ENCODE peak calls at places on chromosomes 13 and 19, in seven cellular contexts. H is omental fat pad; F is Peyer's patch; Q is CD4-positive, alpha-beta T cell; G is NB4; T is astrocyte of the spinal cord; I is frontal cortex. M is an unnamed sample.
A peak's percentile ranks its signal among the peaks of the same experiment; 100 is the strongest.

GRCh38 chr13:22076658-22077057 is 405.8 kb downstream of the FGF9 start:
- DNase-seq in H (no peak), G (no peak), I (no peak), F (no peak), Q (no peak), T (no peak), M (no peak)

GRCh38 chr13:106151056-106151699 is 384.3 kb downstream of the EFNB2 start:
- DNase-seq in I (no peak), T (peak; percentile 98), G (no peak), Q (no peak), H (no peak), F (no peak), M (no peak)

GRCh38 chr13:27573265-27573664 is 47.1 kb downstream of the LNX2 start:
- DNase-seq in Q (no peak), I (no peak), H (no peak), T (peak; percentile 52), G (peak; percentile 17), F (no peak), M (no peak)

GRCh38 chr19:3006075-3006767 is 22.9 kb downstream of the TLE2 start:
- DNase-seq in I (no peak), H (no peak), Q (no peak), F (no peak), G (no peak), T (no peak), M (no peak)

GRCh38 chr13:41370736-41371135 is 59.7 kb downstream of the NAA16 start:
- DNase-seq in I (no peak), G (no peak), T (no peak), F (no peak), Q (no peak), H (no peak), M (no peak)

GRCh38 chr13:62973804-62974203 is 1558.2 kb upstream of the PCDH20 start:
- DNase-seq in H (no peak), F (peak; percentile 13), I (no peak), Q (no peak), T (no peak), G (no peak), M (no peak)

GRCh38 chr19:4639531-4640246 is 373 bp downstream of the TNFAIP8L1 start:
- DNase-seq in G (no peak), Q (peak; percentile 36), T (no peak), F (peak; percentile 63), I (no peak), H (no peak), M (no peak)

GRCh38 chr19:29482855-29483640 is 42.7 kb upstream of the VSTM2B start:
- DNase-seq in I (no peak), T (no peak), G (no peak), F (no peak), Q (no peak), H (no peak), M (peak; percentile 24)

GRCh38 chr19:7590256-7590655 is 5.4 kb upstream of the CAMSAP3 start:
- DNase-seq in H (no peak), Q (no peak), F (no peak), G (no peak), T (no peak), I (no peak), M (no peak)

GRCh38 chr19:29810504-29810871 is 1.3 kb upstream of the CCNE1 start:
- DNase-seq in F (no peak), H (no peak), I (no peak), T (no peak), G (peak; percentile 11), Q (no peak), M (no peak)

GRCh38 chr19:14022469-14022868 is 5.5 kb upstream of the RLN3 start:
- DNase-seq in Q (no peak), T (peak; percentile 71), G (no peak), F (no peak), H (no peak), I (no peak), M (no peak)

GRCh38 chr13:46145950-46146349 is 36.0 kb downstream of the LCP1 start:
- DNase-seq in T (no peak), F (no peak), I (no peak), H (no peak), G (no peak), Q (no peak), M (no peak)

GRCh38 chr19:17090501-17091074 is 15.0 kb downstream of the MYO9B start:
- DNase-seq in H (no peak), T (no peak), I (no peak), F (no peak), Q (no peak), G (peak; percentile 90), M (peak; percentile 91)

GRCh38 chr13:77502104-77502720 is 33.3 kb upstream of the SCEL start:
- DNase-seq in G (no peak), Q (no peak), I (no peak), F (no peak), H (no peak), T (no peak), M (no peak)

GRCh38 chr13:51728972-51729371 is 75.0 kb downstream of the DHRS12 start:
- DNase-seq in T (peak; percentile 80), I (no peak), F (no peak), H (no peak), Q (no peak), G (peak; percentile 95), M (no peak)

GRCh38 chr19:1572795-1573194 is 4.7 kb upstream of the MEX3D start:
- DNase-seq in T (no peak), G (no peak), I (no peak), Q (no peak), F (no peak), H (no peak), M (no peak)

GRCh38 chr19:35044317-35045117 is 3.0 kb downstream of the HPN start:
- DNase-seq in T (peak; percentile 40), G (peak; percentile 54), I (peak; percentile 82), F (no peak), Q (peak; percentile 68), H (peak; percentile 75), M (no peak)